ENCODE peak calls at places on chromosomes 16 and 17, in seven cellular contexts. X is HepG2, K is GM12878, U is SK-N-SH, M is HCT116, H is H1, N is K562. E is an unnamed sample.

GRCh38 chr16:66542396-66542795 is 7.5 kb downstream of the TK2 start:
- DNase-seq in H (no peak), M (no peak), U (no peak), X (no peak), K (no peak), N (no peak), E (no peak)

GRCh38 chr17:47844814-47845453 is 3.9 kb upstream of the SCRN2 start:
- DNase-seq in U (peak), K (no peak), X (no peak), M (no peak), N (peak), H (no peak), E (no peak)

GRCh38 chr17:61464121-61464905 is 12.1 kb downstream of the TBX4 start:
- DNase-seq in X (no peak), M (no peak), K (no peak), N (no peak), U (no peak), H (peak), E (no peak)

GRCh38 chr17:57422574-57423164 is 166.3 kb downstream of the MSI2 start:
- DNase-seq in H (no peak), N (no peak), K (peak), X (no peak), U (no peak), M (peak), E (no peak)

GRCh38 chr16:69691980-69692911 is 34.1 kb downstream of the NQO1 start:
- DNase-seq in K (peak), N (no peak), H (peak), X (no peak), U (no peak), M (no peak), E (no peak)

GRCh38 chr16:61295311-61295710 is 740.9 kb downstream of the CDH8 start:
- DNase-seq in H (no peak), M (no peak), K (no peak), N (no peak), U (no peak), X (no peak), E (no peak)

GRCh38 chr17:35171834-35172233 is 22.4 kb downstream of the SLC35G3 start:
- DNase-seq in U (no peak), X (no peak), K (no peak), N (no peak), H (no peak), M (no peak), E (no peak)

GRCh38 chr16:90046971-90047713 is 27.9 kb upstream of the DBNDD1 start:
- DNase-seq in M (no peak), U (no peak), K (no peak), N (peak), X (peak), H (peak), E (peak)

GRCh38 chr17:15451681-15452080 is 15.7 kb downstream of the CDRT4 start:
- DNase-seq in M (no peak), H (no peak), K (no peak), U (no peak), N (no peak), X (no peak), E (no peak)

GRCh38 chr17:37124074-37124824 is 175.5 kb downstream of the AATF start:
- DNase-seq in U (no peak), H (no peak), X (no peak), M (no peak), K (no peak), N (no peak), E (no peak)

GRCh38 chr16:89711601-89712475 is 8.9 kb downstream of the VPS9D1 start:
- DNase-seq in N (peak), H (peak), K (no peak), M (peak), X (no peak), U (peak), E (peak)

GRCh38 chr17:40791808-40792436 is 7.8 kb downstream of the KRT28 start:
- DNase-seq in M (peak), H (no peak), K (no peak), U (peak), N (no peak), X (peak), E (peak)

GRCh38 chr16:54290203-54291106 is 3.9 kb upstream of the IRX3 start:
- DNase-seq in X (no peak), N (no peak), H (peak), M (no peak), U (no peak), K (no peak), E (no peak)

GRCh38 chr17:64537488-64537887 is 30.7 kb downstream of the CEP95 start:
- DNase-seq in X (no peak), M (no peak), K (no peak), U (no peak), N (peak), H (no peak), E (no peak)

GRCh38 chr16:56847173-56847948 is 17.6 kb upstream of the SLC12A3 start:
- DNase-seq in X (no peak), N (no peak), K (no peak), U (no peak), H (no peak), M (no peak), E (no peak)

GRCh38 chr17:44830359-44831269 is 527 bp upstream of the GJC1 start:
- DNase-seq in U (no peak), M (no peak), H (peak), X (no peak), N (no peak), K (no peak), E (peak)

GRCh38 chr16:85327731-85328664 is 215.7 kb upstream of the CIBAR2 start:
- DNase-seq in H (peak), K (no peak), X (no peak), M (peak), N (peak), U (no peak), E (no peak)

GRCh38 chr16:2905988-2906387 is 5.7 kb upstream of the FLYWCH1 start:
- DNase-seq in N (no peak), X (no peak), H (no peak), K (no peak), M (no peak), U (no peak), E (no peak)

DNA sequence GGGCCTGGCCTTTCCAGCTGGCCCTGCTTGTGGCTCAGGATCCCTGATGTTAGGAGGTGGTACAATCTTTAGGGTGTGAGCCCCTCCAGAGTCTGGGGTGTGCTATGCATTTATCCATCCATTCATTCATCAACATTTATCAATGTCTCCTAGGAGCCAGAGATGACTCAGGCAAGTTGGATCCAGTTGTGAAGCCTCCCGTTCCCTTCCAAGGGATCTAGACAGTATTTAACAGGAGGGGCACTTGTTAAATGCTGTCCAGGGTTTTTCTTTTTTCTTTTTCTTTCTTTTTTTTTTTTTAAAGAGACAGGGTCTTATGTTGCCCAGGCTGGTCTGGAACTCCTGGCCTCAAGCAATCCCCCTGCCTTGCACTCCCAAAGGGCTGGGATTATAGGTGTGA is 42.0 kb upstream of the SMPD3 start:
- DNase-seq in M (no peak), K (no peak), X (no peak), U (no peak), H (no peak), N (no peak), E (no peak)
- TF ChIP-seq JUND in M (no peak), K (no peak), X (no peak), U (no peak), H (no peak), N (no peak), E (no peak)

GRCh38 chr17:45973099-45973838 is 25.8 kb upstream of the STH start:
- DNase-seq in H (no peak), K (no peak), M (no peak), X (no peak), U (no peak), N (no peak), E (peak)

GRCh38 chr17:45974916-45975630 is 24.0 kb upstream of the STH start:
- DNase-seq in X (no peak), M (no peak), N (no peak), H (no peak), U (no peak), K (no peak), E (no peak)

GRCh38 chr17:45975640-45976295 is 23.3 kb upstream of the STH start:
- DNase-seq in U (no peak), N (no peak), H (no peak), K (no peak), M (no peak), X (no peak), E (no peak)

GRCh38 chr17:45972531-45972930 is 26.5 kb upstream of the STH start:
- DNase-seq in K (no peak), X (no peak), M (no peak), U (no peak), N (no peak), H (no peak), E (no peak)

DNA sequence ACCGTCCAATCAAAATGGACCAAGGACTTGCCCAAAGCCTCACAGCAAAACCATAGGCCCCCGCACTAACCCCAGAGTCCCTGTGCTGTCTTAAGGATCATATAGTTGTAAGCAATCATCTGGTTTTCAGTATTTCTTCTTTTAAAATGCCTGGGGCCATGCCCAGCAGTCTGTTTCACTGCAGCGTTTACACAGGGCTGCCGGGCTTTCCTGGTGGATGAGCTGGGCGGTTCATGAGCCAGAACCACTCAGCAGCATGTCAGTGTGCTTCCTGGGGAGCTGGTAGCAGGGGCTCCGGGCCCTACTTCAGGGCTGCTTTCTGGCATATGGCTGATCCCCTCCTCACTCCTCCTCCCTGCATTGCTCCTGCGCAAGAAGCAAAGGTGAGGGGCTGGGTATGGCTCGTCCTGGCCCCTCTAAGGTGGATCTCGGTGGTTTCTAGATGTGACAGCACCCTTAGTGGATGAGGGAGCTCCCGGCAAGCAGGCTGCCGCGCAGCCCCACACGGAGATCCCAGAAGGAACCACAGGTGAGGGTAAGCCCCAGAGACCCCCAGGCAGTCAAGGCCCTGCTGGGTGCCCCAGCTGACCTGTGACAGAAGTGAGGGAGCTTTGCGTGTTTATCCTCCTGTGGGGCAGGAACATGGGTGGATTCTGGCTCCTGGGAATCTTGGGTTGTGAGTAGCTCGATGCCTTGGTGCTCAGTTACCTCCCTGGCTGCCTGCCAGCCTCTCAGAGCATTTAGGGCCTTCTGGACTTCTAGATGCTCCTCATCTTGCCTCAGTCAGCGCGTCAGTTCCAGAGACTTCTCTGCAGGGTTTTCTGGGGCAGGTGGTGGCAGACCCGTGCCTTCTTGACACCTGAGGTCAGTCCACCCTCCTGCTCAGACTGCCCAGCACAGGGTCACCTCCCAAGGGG is 24.8 kb upstream of the STH start:
- DNase-seq in H (no peak), U (no peak), N (no peak), M (no peak), K (no peak), X (no peak), E (peak)
- TF ChIP-seq JUND in H (no peak), U (no peak), N (no peak), M (no peak), K (no peak), X (no peak), E (no peak)

GRCh38 chr17:7355053-7355452 is at the start of gene TMEM95:
- DNase-seq in X (no peak), N (no peak), U (no peak), M (no peak), K (no peak), H (no peak), E (no peak)

GRCh38 chr17:7351665-7352558 is at the start of gene KCTD11:
- DNase-seq in H (peak), X (peak), N (peak), M (peak), K (no peak), U (peak), E (peak)

GRCh38 chr17:7352559-7352889 is 562 bp downstream of the KCTD11 start:
- DNase-seq in H (no peak), M (no peak), U (no peak), K (no peak), N (no peak), X (no peak), E (no peak)

GRCh38 chr17:7354262-7354781 is 634 bp upstream of the TMEM95 start:
- DNase-seq in K (no peak), N (peak), M (no peak), H (no peak), X (no peak), U (no peak), E (no peak)

GRCh38 chr17:7352910-7353635 is 1.1 kb downstream of the KCTD11 start:
- DNase-seq in M (no peak), N (no peak), X (no peak), H (no peak), K (no peak), U (no peak), E (no peak)
- TF ChIP-seq JUND in M (no peak), N (no peak), X (no peak), H (no peak), K (no peak), U (no peak), E (no peak)

DNA sequence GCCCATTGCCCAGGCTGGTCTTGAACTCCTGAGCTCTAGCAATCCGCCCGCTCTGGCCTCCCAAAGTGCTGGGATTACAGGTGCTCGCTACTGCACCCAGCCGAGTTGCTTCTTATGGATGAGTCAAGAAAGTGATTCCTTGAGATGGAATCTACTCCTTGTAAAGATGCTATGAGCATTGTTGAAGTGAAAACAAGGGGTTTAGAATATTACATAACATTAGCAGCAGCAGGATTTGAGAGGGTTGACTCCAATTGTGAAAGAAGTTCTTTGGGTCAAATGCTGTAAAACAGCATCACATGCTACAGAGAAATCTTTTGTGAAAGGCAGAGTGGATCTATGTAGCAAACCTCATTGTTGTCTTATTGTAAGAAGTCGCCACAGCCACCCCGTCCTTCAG is 72.7 kb downstream of the NT5M start:
- DNase-seq in N (no peak), M (no peak), H (no peak), U (no peak), X (no peak), K (no peak), E (no peak)
- TF ChIP-seq JUND in N (no peak), M (no peak), H (no peak), U (no peak), X (no peak), K (no peak), E (no peak)